ENCODE peak calls at places on chromosomes 3 and 15, in seven cellular contexts. One of them, this sample, is unnamed.

GRCh38 chr3:109772520-109772919 is 435.2 kb upstream of the DPPA4 start:
- DNase-seq in dorsolateral prefrontal cortex: no peak
- DNase-seq in ovary: no peak
- DNase-seq in A673: no peak
- DNase-seq in body of pancreas: no peak
- DNase-seq in cardiac muscle cell: no peak
- DNase-seq in IMR-90: no peak
- DNase-seq in this sample: no peak

GRCh38 chr15:36527512-36528162 is 51.8 kb upstream of the CDIN1 start:
- DNase-seq in dorsolateral prefrontal cortex: no peak
- DNase-seq in ovary: no peak
- DNase-seq in A673: peak; percentile 52
- DNase-seq in body of pancreas: no peak
- DNase-seq in cardiac muscle cell: no peak
- DNase-seq in IMR-90: no peak
- DNase-seq in this sample: no peak

GRCh38 chr3:150611666-150612065 is 8.5 kb downstream of the SELENOT start:
- DNase-seq in dorsolateral prefrontal cortex: no peak
- DNase-seq in ovary: no peak
- DNase-seq in A673: no peak
- DNase-seq in body of pancreas: no peak
- DNase-seq in cardiac muscle cell: no peak
- DNase-seq in IMR-90: no peak
- DNase-seq in this sample: no peak

GRCh38 chr3:187616307-187616939 is 53.8 kb downstream of the SST start:
- DNase-seq in dorsolateral prefrontal cortex: no peak
- DNase-seq in ovary: no peak
- DNase-seq in A673: peak; percentile 74
- DNase-seq in body of pancreas: peak; percentile 57
- DNase-seq in cardiac muscle cell: peak; percentile 77
- DNase-seq in IMR-90: peak; percentile 55
- DNase-seq in this sample: peak; percentile 50

GRCh38 chr3:134367412-134367811 is 6.8 kb downstream of the AMOTL2 start:
- DNase-seq in dorsolateral prefrontal cortex: peak; percentile 63
- DNase-seq in ovary: no peak
- DNase-seq in A673: no peak
- DNase-seq in body of pancreas: no peak
- DNase-seq in cardiac muscle cell: no peak
- DNase-seq in IMR-90: no peak
- DNase-seq in this sample: no peak

GRCh38 chr3:113601240-113601639 is 68.9 kb downstream of the SIDT1 start:
- DNase-seq in dorsolateral prefrontal cortex: no peak
- DNase-seq in ovary: no peak
- DNase-seq in A673: no peak
- DNase-seq in body of pancreas: no peak
- DNase-seq in cardiac muscle cell: no peak
- DNase-seq in IMR-90: no peak
- DNase-seq in this sample: no peak

GRCh38 chr3:146020969-146021368 is 140.0 kb downstream of the PLOD2 start:
- DNase-seq in dorsolateral prefrontal cortex: no peak
- DNase-seq in ovary: no peak
- DNase-seq in A673: peak; percentile 6
- DNase-seq in body of pancreas: no peak
- DNase-seq in cardiac muscle cell: no peak
- DNase-seq in IMR-90: no peak
- DNase-seq in this sample: no peak

GRCh38 chr15:89462198-89462912 is 34.0 kb downstream of the RHCG start:
- DNase-seq in dorsolateral prefrontal cortex: no peak
- DNase-seq in ovary: no peak
- DNase-seq in A673: peak; percentile 67
- DNase-seq in body of pancreas: peak; percentile 84
- DNase-seq in cardiac muscle cell: peak; percentile 30
- DNase-seq in IMR-90: peak; percentile 23
- DNase-seq in this sample: no peak

GRCh38 chr3:18297131-18297530 is 128.0 kb downstream of the SATB1 start:
- DNase-seq in dorsolateral prefrontal cortex: no peak
- DNase-seq in ovary: no peak
- DNase-seq in A673: no peak
- DNase-seq in body of pancreas: no peak
- DNase-seq in cardiac muscle cell: no peak
- DNase-seq in IMR-90: no peak
- DNase-seq in this sample: no peak

GRCh38 chr15:82681371-82681770 is 28.3 kb downstream of the AP3B2 start:
- DNase-seq in dorsolateral prefrontal cortex: no peak
- DNase-seq in ovary: no peak
- DNase-seq in A673: no peak
- DNase-seq in body of pancreas: no peak
- DNase-seq in cardiac muscle cell: no peak
- DNase-seq in IMR-90: no peak
- DNase-seq in this sample: no peak

GRCh38 chr3:40451551-40451950 is 5.6 kb upstream of the RPL14 start:
- DNase-seq in dorsolateral prefrontal cortex: no peak
- DNase-seq in ovary: no peak
- DNase-seq in A673: no peak
- DNase-seq in body of pancreas: no peak
- DNase-seq in cardiac muscle cell: no peak
- DNase-seq in IMR-90: no peak
- DNase-seq in this sample: peak; percentile 69

GRCh38 chr3:144670560-144670959 is 698.9 kb downstream of the DIPK2A start:
- DNase-seq in dorsolateral prefrontal cortex: no peak
- DNase-seq in ovary: no peak
- DNase-seq in A673: no peak
- DNase-seq in body of pancreas: no peak
- DNase-seq in cardiac muscle cell: no peak
- DNase-seq in IMR-90: no peak
- DNase-seq in this sample: no peak

GRCh38 chr3:152026033-152026556 is 152.7 kb downstream of the SUCNR1 start:
- DNase-seq in dorsolateral prefrontal cortex: no peak
- DNase-seq in ovary: no peak
- DNase-seq in A673: peak; percentile 52
- DNase-seq in body of pancreas: no peak
- DNase-seq in cardiac muscle cell: peak; percentile 80
- DNase-seq in IMR-90: peak; percentile 89
- DNase-seq in this sample: peak; percentile 84

GRCh38 chr3:71416868-71417267 is 166.7 kb downstream of the FOXP1 start:
- DNase-seq in dorsolateral prefrontal cortex: no peak
- DNase-seq in ovary: no peak
- DNase-seq in A673: no peak
- DNase-seq in body of pancreas: peak; percentile 13
- DNase-seq in cardiac muscle cell: no peak
- DNase-seq in IMR-90: no peak
- DNase-seq in this sample: no peak

GRCh38 chr3:139944256-139944910 is 9.4 kb downstream of the CLSTN2 start:
- DNase-seq in dorsolateral prefrontal cortex: no peak
- DNase-seq in ovary: no peak
- DNase-seq in A673: no peak
- DNase-seq in body of pancreas: no peak
- DNase-seq in cardiac muscle cell: no peak
- DNase-seq in IMR-90: no peak
- DNase-seq in this sample: no peak

GRCh38 chr3:69320867-69321266 is 65.0 kb downstream of the FRMD4B start:
- DNase-seq in dorsolateral prefrontal cortex: no peak
- DNase-seq in ovary: peak; percentile 38
- DNase-seq in A673: no peak
- DNase-seq in body of pancreas: no peak
- DNase-seq in cardiac muscle cell: peak; percentile 61
- DNase-seq in IMR-90: no peak
- DNase-seq in this sample: no peak

GRCh38 chr3:129379582-129380358 is 48.7 kb downstream of the EFCAB12 start:
- DNase-seq in dorsolateral prefrontal cortex: no peak
- DNase-seq in ovary: no peak
- DNase-seq in A673: no peak
- DNase-seq in body of pancreas: no peak
- DNase-seq in cardiac muscle cell: no peak
- DNase-seq in IMR-90: no peak
- DNase-seq in this sample: no peak

GRCh38 chr3:120682095-120682681 is at the start of gene HGD:
- DNase-seq in dorsolateral prefrontal cortex: no peak
- DNase-seq in ovary: no peak
- DNase-seq in A673: no peak
- DNase-seq in body of pancreas: peak; percentile 75
- DNase-seq in cardiac muscle cell: no peak
- DNase-seq in IMR-90: peak; percentile 26
- DNase-seq in this sample: peak; percentile 23

GRCh38 chr3:105923151-105923550 is 54.3 kb upstream of the CBLB start:
- DNase-seq in dorsolateral prefrontal cortex: no peak
- DNase-seq in ovary: no peak
- DNase-seq in A673: no peak
- DNase-seq in body of pancreas: no peak
- DNase-seq in cardiac muscle cell: no peak
- DNase-seq in IMR-90: no peak
- DNase-seq in this sample: no peak

GRCh38 chr15:51931638-51932037 is 39.9 kb downstream of the LEO1 start:
- DNase-seq in dorsolateral prefrontal cortex: no peak
- DNase-seq in ovary: no peak
- DNase-seq in A673: no peak
- DNase-seq in body of pancreas: no peak
- DNase-seq in cardiac muscle cell: no peak
- DNase-seq in IMR-90: peak; percentile 74
- DNase-seq in this sample: peak; percentile 87

GRCh38 chr3:47421741-47422649 is 41.2 kb downstream of the PTPN23 start:
- DNase-seq in dorsolateral prefrontal cortex: no peak
- DNase-seq in ovary: peak; percentile 26
- DNase-seq in A673: no peak
- DNase-seq in body of pancreas: peak; percentile 61
- DNase-seq in cardiac muscle cell: peak; percentile 25
- DNase-seq in IMR-90: no peak
- DNase-seq in this sample: peak; percentile 31

GRCh38 chr3:194984624-194985023 is 286.3 kb downstream of the XXYLT1 start:
- DNase-seq in dorsolateral prefrontal cortex: no peak
- DNase-seq in ovary: no peak
- DNase-seq in A673: no peak
- DNase-seq in body of pancreas: no peak
- DNase-seq in cardiac muscle cell: no peak
- DNase-seq in IMR-90: no peak
- DNase-seq in this sample: no peak
- H3K4me3 ChIP-seq in dorsolateral prefrontal cortex: no peak overlapping the region
- H3K4me3 ChIP-seq in ovary: no peak overlapping the region
- H3K4me3 ChIP-seq in A673: no peak overlapping the region
- H3K4me3 ChIP-seq in body of pancreas: no peak overlapping the region
- H3K4me3 ChIP-seq in cardiac muscle cell: no peak overlapping the region
- H3K4me3 ChIP-seq in IMR-90: no peak overlapping the region
- H3K4me3 ChIP-seq in this sample: no peak overlapping the region

GRCh38 chr15:57655809-57656208 is 50.7 kb upstream of the POLR2M start:
- DNase-seq in dorsolateral prefrontal cortex: no peak
- DNase-seq in ovary: no peak
- DNase-seq in A673: no peak
- DNase-seq in body of pancreas: no peak
- DNase-seq in cardiac muscle cell: no peak
- DNase-seq in IMR-90: no peak
- DNase-seq in this sample: no peak
- TF ChIP-seq CTCF in dorsolateral prefrontal cortex: peak; percentile 25
- TF ChIP-seq CTCF in ovary: no peak
- TF ChIP-seq CTCF in A673: no peak
- TF ChIP-seq CTCF in body of pancreas: no peak
- TF ChIP-seq CTCF in cardiac muscle cell: no peak
- TF ChIP-seq CTCF in IMR-90: no peak
- TF ChIP-seq CTCF in this sample: no peak

GRCh38 chr15:29815000-29815704 is 7.1 kb downstream of the TJP1 start:
- DNase-seq in dorsolateral prefrontal cortex: no peak
- DNase-seq in ovary: no peak
- DNase-seq in A673: peak; percentile 24
- DNase-seq in body of pancreas: peak; percentile 50
- DNase-seq in cardiac muscle cell: no peak
- DNase-seq in IMR-90: peak; percentile 65
- DNase-seq in this sample: peak; percentile 64

GRCh38 chr15:29820802-29821160 is 1.5 kb downstream of the TJP1 start:
- DNase-seq in dorsolateral prefrontal cortex: no peak
- DNase-seq in ovary: no peak
- DNase-seq in A673: no peak
- DNase-seq in body of pancreas: no peak
- DNase-seq in cardiac muscle cell: no peak
- DNase-seq in IMR-90: peak; percentile 15
- DNase-seq in this sample: no peak

GRCh38 chr15:29815705-29816042 is 6.6 kb downstream of the TJP1 start:
- DNase-seq in dorsolateral prefrontal cortex: no peak
- DNase-seq in ovary: no peak
- DNase-seq in A673: no peak
- DNase-seq in body of pancreas: no peak
- DNase-seq in cardiac muscle cell: no peak
- DNase-seq in IMR-90: no peak
- DNase-seq in this sample: no peak

GRCh38 chr15:29819979-29820801 is 2.1 kb downstream of the TJP1 start:
- DNase-seq in dorsolateral prefrontal cortex: no peak
- DNase-seq in ovary: no peak
- DNase-seq in A673: no peak
- DNase-seq in body of pancreas: no peak
- DNase-seq in cardiac muscle cell: no peak
- DNase-seq in IMR-90: peak; percentile 28
- DNase-seq in this sample: no peak

DNA sequence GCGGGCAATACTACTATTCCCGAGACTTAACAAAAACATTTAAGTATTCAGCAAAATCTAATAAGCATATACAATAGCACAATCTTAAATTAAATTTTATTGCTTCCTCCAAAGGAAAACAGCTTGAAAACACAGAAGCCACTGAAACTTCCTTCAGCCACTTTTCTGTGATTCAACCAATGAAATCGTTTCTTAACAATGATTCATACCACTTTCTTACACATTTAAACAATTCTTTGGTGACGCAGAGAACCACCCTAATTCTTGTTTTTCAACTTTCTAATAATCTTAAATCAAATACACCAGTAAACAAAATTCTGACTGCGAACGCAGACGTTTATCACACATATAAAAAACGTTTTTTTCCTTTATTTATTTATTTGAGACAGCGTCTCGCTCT is 4.1 kb downstream of the TJP1 start:
- DNase-seq in dorsolateral prefrontal cortex: no peak
- DNase-seq in ovary: no peak
- DNase-seq in A673: peak; percentile 67
- DNase-seq in body of pancreas: no peak
- DNase-seq in cardiac muscle cell: no peak
- DNase-seq in IMR-90: peak; percentile 19
- DNase-seq in this sample: peak; percentile 59
- H3K27me3 ChIP-seq in dorsolateral prefrontal cortex: no peaks in the 10 kb centered on the region
- H3K27me3 ChIP-seq in ovary: no peaks in the 10 kb centered on the region
- H3K27me3 ChIP-seq in A673: no peaks in the 10 kb centered on the region
- H3K27me3 ChIP-seq in body of pancreas: no peaks in the 10 kb centered on the region
- H3K27me3 ChIP-seq in cardiac muscle cell: no peaks in the 10 kb centered on the region
- H3K27me3 ChIP-seq in IMR-90: no peaks in the 10 kb centered on the region
- H3K27me3 ChIP-seq in this sample: no peaks in the 10 kb centered on the region

GRCh38 chr3:33664195-33664594 is 53.9 kb downstream of the CLASP2 start:
- DNase-seq in dorsolateral prefrontal cortex: no peak
- DNase-seq in ovary: no peak
- DNase-seq in A673: no peak
- DNase-seq in body of pancreas: no peak
- DNase-seq in cardiac muscle cell: peak; percentile 75
- DNase-seq in IMR-90: peak; percentile 92
- DNase-seq in this sample: peak; percentile 90

GRCh38 chr3:33663042-33663441 is 55.0 kb downstream of the CLASP2 start:
- DNase-seq in dorsolateral prefrontal cortex: no peak
- DNase-seq in ovary: no peak
- DNase-seq in A673: no peak
- DNase-seq in body of pancreas: no peak
- DNase-seq in cardiac muscle cell: no peak
- DNase-seq in IMR-90: no peak
- DNase-seq in this sample: no peak

GRCh38 chr3:33658971-33659848 is 58.8 kb downstream of the CLASP2 start:
- DNase-seq in dorsolateral prefrontal cortex: peak; percentile 96
- DNase-seq in ovary: peak; percentile 53
- DNase-seq in A673: peak; percentile 85
- DNase-seq in body of pancreas: peak; percentile 79
- DNase-seq in cardiac muscle cell: peak; percentile 81
- DNase-seq in IMR-90: peak; percentile 88
- DNase-seq in this sample: peak; percentile 47

GRCh38 chr3:33658039-33658438 is 60.0 kb downstream of the CLASP2 start:
- DNase-seq in dorsolateral prefrontal cortex: no peak
- DNase-seq in ovary: no peak
- DNase-seq in A673: no peak
- DNase-seq in body of pancreas: no peak
- DNase-seq in cardiac muscle cell: no peak
- DNase-seq in IMR-90: no peak
- DNase-seq in this sample: no peak

GRCh38 chr3:33660035-33660434 is 58.0 kb downstream of the CLASP2 start:
- DNase-seq in dorsolateral prefrontal cortex: no peak
- DNase-seq in ovary: no peak
- DNase-seq in A673: no peak
- DNase-seq in body of pancreas: no peak
- DNase-seq in cardiac muscle cell: no peak
- DNase-seq in IMR-90: no peak
- DNase-seq in this sample: no peak
- H3K4me3 ChIP-seq in dorsolateral prefrontal cortex: peak overlapping the region; percentile 88
- H3K4me3 ChIP-seq in ovary: no peak overlapping the region
- H3K4me3 ChIP-seq in A673: peak overlapping the region; percentile 39
- H3K4me3 ChIP-seq in body of pancreas: no peak overlapping the region
- H3K4me3 ChIP-seq in cardiac muscle cell: peak overlapping the region; percentile 42
- H3K4me3 ChIP-seq in IMR-90: peak overlapping the region; percentile 4
- H3K4me3 ChIP-seq in this sample: no peak overlapping the region

This sample was measured in bronchial epithelial cell.